ENCODE peak calls at places on chromosomes 4 and X, in six cellular contexts. A is foreskin fibroblast, O is astrocyte of the spinal cord, L is adrenal gland, N is retinal pigment epithelial cell, M is ovary. R is an unnamed sample.

GRCh38 chr4:48766393-48766792 is 13.7 kb downstream of the FRYL start:
- DNase-seq in A (no peak), O (no peak), L (no peak), N (no peak), M (no peak), R (no peak)

GRCh38 chr4:2624782-2625548 is 88.5 kb downstream of the FAM193A start:
- DNase-seq in A (no peak), O (no peak), L (no peak), N (no peak), M (no peak), R (no peak)

GRCh38 chr4:147596976-147597375 is 20.2 kb upstream of the TMEM184C start:
- DNase-seq in A (peak; percentile 93), O (peak; percentile 85), L (no peak), N (peak; percentile 83), M (no peak), R (peak; percentile 49)

GRCh38 chrX:67545772-67546495 is 2.1 kb downstream of the AR start:
- DNase-seq in A (peak; percentile 49), O (peak; percentile 23), L (peak; percentile 14), N (no peak), M (peak; percentile 38), R (peak; percentile 4)

GRCh38 chrX:129577473-129577872 is 37.4 kb downstream of the OCRL start:
- DNase-seq in A (peak; percentile 73), O (peak; percentile 84), L (no peak), N (peak; percentile 68), M (peak; percentile 40), R (no peak)

GRCh38 chr4:101155859-101156430 is 191.4 kb downstream of the PPP3CA start:
- DNase-seq in A (no peak), O (no peak), L (no peak), N (no peak), M (no peak), R (no peak)

GRCh38 chr4:119659576-119659975 is 31.0 kb upstream of the PDE5A start:
- DNase-seq in A (peak; percentile 63), O (peak; percentile 59), L (no peak), N (peak; percentile 27), M (no peak), R (no peak)

GRCh38 chr4:126123933-126124332 is 809.2 kb downstream of the FAT4 start:
- DNase-seq in A (no peak), O (peak; percentile 17), L (no peak), N (no peak), M (no peak), R (no peak)

GRCh38 chrX:40964633-40965586 is 120.3 kb upstream of the USP9X start:
- DNase-seq in A (no peak), O (no peak), L (no peak), N (no peak), M (no peak), R (no peak)

GRCh38 chr4:74087481-74087880 is 11.5 kb downstream of the CXCL2 start:
- DNase-seq in A (no peak), O (no peak), L (no peak), N (no peak), M (no peak), R (no peak)

DNA sequence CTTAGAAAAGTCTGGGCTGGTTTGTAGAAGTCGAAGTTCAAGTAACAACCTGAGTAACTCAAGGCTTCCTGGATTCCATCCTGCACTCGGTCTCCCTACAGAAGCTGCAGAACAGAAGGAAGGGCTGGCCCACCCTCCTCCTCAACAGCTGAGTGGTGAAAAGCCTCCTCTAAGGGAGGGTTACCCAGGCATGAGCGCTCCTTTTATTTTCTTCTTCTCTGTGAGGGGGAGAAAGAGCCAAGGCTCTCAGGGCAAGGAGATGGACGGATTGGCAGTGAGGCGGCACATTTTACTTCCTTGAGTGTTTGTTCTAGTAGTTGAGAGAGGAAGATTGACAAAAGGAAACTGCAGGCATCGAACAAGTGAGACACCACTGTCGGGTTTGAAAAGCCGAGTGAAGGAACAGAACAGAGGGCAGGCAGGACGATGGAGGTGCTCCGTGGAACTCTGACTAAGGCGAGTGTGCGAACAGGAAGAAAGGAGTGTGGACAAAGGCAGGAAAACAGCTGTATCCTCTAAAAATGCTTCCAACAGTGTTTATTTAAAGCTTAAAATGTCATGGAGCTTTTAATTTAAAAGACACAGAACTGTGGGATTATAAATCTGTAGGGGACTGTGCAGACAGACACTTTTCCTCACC is 38.4 kb upstream of the STS start:
- DNase-seq in A (no peak), O (peak; percentile 33), L (no peak), N (no peak), M (no peak), R (no peak)
- H3K4me3 ChIP-seq in A (no peak overlapping the region), O (no peak overlapping the region), L (no peak overlapping the region), N (no peak overlapping the region), M (no peak overlapping the region), R (no peak overlapping the region)

GRCh38 chr4:183078634-183079033 is 20.4 kb upstream of the WWC2 start:
- DNase-seq in A (no peak), O (no peak), L (no peak), N (no peak), M (no peak), R (no peak)
- H3K4me3 ChIP-seq in A (no peak overlapping the region), O (no peak overlapping the region), L (no peak overlapping the region), N (no peak overlapping the region), M (no peak overlapping the region), R (no peak overlapping the region)

DNA sequence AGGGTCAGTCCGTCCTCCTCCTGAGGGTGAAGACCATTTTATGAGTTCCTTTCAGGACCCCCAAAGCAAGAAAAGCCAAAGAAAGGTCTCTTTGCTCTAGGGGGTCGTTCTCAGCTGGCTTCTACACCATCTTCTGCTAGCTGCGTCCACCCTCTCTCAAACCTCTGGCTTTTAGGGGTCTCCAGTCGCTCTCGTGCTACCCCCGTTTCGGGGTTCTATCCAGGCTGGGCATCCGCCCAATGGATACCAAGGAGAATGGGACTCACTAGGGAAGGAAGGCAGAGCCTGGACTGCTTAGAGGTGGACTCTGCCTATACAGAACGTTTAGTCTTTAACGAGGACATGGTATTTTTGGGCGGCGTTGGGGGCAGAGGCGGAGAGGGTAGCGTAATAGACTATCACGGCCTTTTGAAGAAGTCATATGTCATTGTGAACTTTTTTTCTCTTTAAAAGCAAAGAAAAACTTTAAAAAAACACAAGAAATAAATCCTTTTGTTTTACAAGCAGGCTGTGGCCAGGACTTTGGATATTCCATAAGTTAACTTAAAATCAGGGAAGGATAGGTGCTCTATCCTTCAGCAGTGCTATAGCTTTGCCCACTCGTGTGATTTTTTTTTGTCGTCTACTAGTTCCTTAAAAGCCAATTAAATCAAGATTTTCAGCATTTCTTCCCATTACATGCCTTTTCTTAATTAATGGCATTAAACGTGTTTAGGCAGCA is 7.1 kb upstream of the PITX2 start:
- DNase-seq in A (no peak), O (no peak), L (no peak), N (no peak), M (no peak), R (no peak)
- H3K4me3 ChIP-seq in A (no peak overlapping the region), O (no peak overlapping the region), L (no peak overlapping the region), N (no peak overlapping the region), M (no peak overlapping the region), R (no peak overlapping the region)

GRCh38 chrX:48917139-48917980 is 1.5 kb downstream of the PIM2 start:
- DNase-seq in A (peak; percentile 91), O (peak; percentile 90), L (peak; percentile 88), N (peak; percentile 48), M (peak; percentile 93), R (peak; percentile 85)

GRCh38 chrX:48918303-48918643 is 551 bp downstream of the PIM2 start:
- DNase-seq in A (no peak), O (no peak), L (no peak), N (no peak), M (no peak), R (no peak)

GRCh38 chrX:48919947-48920712 is 1.3 kb upstream of the PIM2 start:
- DNase-seq in A (no peak), O (no peak), L (no peak), N (no peak), M (no peak), R (no peak)

GRCh38 chrX:48919360-48919821 is 567 bp upstream of the PIM2 start:
- DNase-seq in A (no peak), O (no peak), L (no peak), N (no peak), M (peak; percentile 24), R (no peak)

DNA sequence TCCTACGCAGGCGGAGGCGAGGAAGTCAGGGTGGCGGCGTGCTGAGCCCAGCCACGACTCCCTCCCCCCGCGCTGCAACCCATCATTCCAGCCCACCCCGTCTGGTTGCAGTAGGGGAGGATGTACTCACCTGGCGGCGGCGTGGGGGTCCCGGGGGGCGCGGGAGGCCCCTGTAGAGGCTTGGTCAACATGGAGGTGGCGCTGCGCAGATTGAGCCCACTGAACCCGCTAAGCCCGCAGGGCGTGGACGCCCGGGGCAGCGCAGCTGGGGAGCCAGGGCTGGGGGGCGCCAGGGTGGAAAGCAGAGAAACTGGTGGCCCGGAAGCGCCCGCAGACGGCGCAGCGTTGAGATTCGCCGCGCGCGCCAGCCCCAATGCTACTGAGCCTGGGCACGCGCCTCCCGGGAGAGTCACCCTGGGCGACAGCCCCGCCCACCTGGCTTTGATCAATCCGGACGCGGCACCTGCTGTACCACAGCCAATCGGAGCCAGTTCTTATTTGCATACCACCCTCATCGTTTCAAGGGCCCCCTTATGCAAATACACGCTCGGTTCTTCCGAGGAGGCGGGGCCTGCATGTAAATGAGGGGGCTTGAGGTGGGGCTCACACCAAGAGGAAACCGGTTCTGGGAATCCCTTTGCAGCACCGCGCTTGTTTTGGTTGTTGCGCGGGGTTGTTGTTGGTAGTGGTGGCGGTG is at the start of gene PIM2:
- DNase-seq in A (peak; percentile 92), O (peak; percentile 87), L (peak; percentile 90), N (peak; percentile 81), M (peak; percentile 92), R (peak; percentile 93)
- H3K4me3 ChIP-seq in A (peak within 1 kb of the TSS; percentile 63), O (peak within 1 kb of the TSS; percentile 57), L (no peak within 1 kb of the TSS), N (peak within 1 kb of the TSS; percentile 61), M (peak within 1 kb of the TSS; percentile 64), R (peak within 1 kb of the TSS; percentile 57)

GRCh38 chrX:25004485-25005032 is 11.2 kb downstream of the ARX start:
- DNase-seq in A (peak; percentile 27), O (no peak), L (no peak), N (no peak), M (peak; percentile 45), R (no peak)
- H3K4me3 ChIP-seq in A (peak overlapping the region; percentile 25), O (no peak overlapping the region), L (no peak overlapping the region), N (no peak overlapping the region), M (peak overlapping the region; percentile 20), R (no peak overlapping the region)